ENCODE peak calls at places on chromosomes 16 and 17, in nine cellular contexts. H is activated effector memory CD4-positive, alpha-beta T cell treated with anti-CD3 and anti-CD28 coated beads, Interleukin-2, amount 50 U/mL, for 16 hours; R is HS-5; C is CD8-positive, alpha-beta memory T cell; I is T follicular helper cell; O is EL; F is OCI-LY7; V is aorta; N is T-helper 17 cell. L is an unnamed sample.

GRCh38 chr17:56659622-56660021 is 66.1 kb downstream of the NOG start:
- DNase-seq in H (no peak), R (no peak), C (no peak), I (no peak), O (no peak), F (no peak), V (no peak), N (no peak), L (no peak)

GRCh38 chr17:81387235-81388060 is 7.8 kb upstream of the BAHCC1 start:
- DNase-seq in H (peak), R (no peak), C (no peak), I (no peak), O (peak), F (no peak), V (peak), N (no peak), L (peak)

GRCh38 chr17:40122944-40123810 is 1.4 kb downstream of the MSL1 start:
- DNase-seq in H (peak), R (no peak), C (peak), I (no peak), O (peak), F (peak), V (peak), N (peak), L (peak)

GRCh38 chr16:3938843-3939624 is 58.5 kb upstream of the CREBBP start:
- DNase-seq in H (peak), R (no peak), C (peak), I (peak), O (peak), F (peak), V (peak), N (peak), L (peak)

GRCh38 chr16:88292007-88292940 is 90.5 kb upstream of the ZNF469 start:
- DNase-seq in H (no peak), R (no peak), C (no peak), I (no peak), O (no peak), F (no peak), V (peak), N (no peak), L (peak)

GRCh38 chr17:79001190-79002020 is 8.2 kb downstream of the CANT1 start:
- DNase-seq in H (no peak), R (no peak), C (no peak), I (no peak), O (no peak), F (no peak), V (peak), N (no peak), L (no peak)

GRCh38 chr16:55146939-55147338 is 177.1 kb upstream of the IRX6 start:
- DNase-seq in H (no peak), R (no peak), C (no peak), I (no peak), O (no peak), F (no peak), V (no peak), N (no peak), L (no peak)

GRCh38 chr17:78468366-78468765 is 89.9 kb downstream of the PGS1 start:
- DNase-seq in H (no peak), R (no peak), C (no peak), I (no peak), O (no peak), F (no peak), V (no peak), N (no peak), L (no peak)

GRCh38 chr17:82659886-82660285 is 11.6 kb upstream of the WDR45B start:
- DNase-seq in H (no peak), R (no peak), C (no peak), I (no peak), O (no peak), F (no peak), V (peak), N (no peak), L (no peak)

GRCh38 chr16:28495098-28495793 is 803 bp downstream of the APOBR start:
- DNase-seq in H (no peak), R (no peak), C (no peak), I (no peak), O (no peak), F (no peak), V (no peak), N (no peak), L (no peak)

GRCh38 chr17:74213897-74214386 is 571 bp downstream of the TTYH2 start:
- DNase-seq in H (no peak), R (no peak), C (no peak), I (no peak), O (no peak), F (peak), V (peak), N (no peak), L (no peak)

GRCh38 chr16:47431960-47432359 is 28.9 kb downstream of the ITFG1 start:
- DNase-seq in H (no peak), R (no peak), C (no peak), I (no peak), O (no peak), F (no peak), V (no peak), N (no peak), L (no peak)

GRCh38 chr17:66281671-66282369 is 20.6 kb upstream of the PRKCA start:
- DNase-seq in H (no peak), R (no peak), C (no peak), I (no peak), O (peak), F (no peak), V (no peak), N (no peak), L (no peak)

GRCh38 chr17:79620207-79621038 is 9.6 kb upstream of the RBFOX3 start:
- DNase-seq in H (peak), R (no peak), C (no peak), I (no peak), O (no peak), F (no peak), V (peak), N (no peak), L (peak)

GRCh38 chr16:50778284-50779163 is 36.6 kb downstream of the CYLD start:
- DNase-seq in H (no peak), R (no peak), C (no peak), I (no peak), O (no peak), F (no peak), V (no peak), N (no peak), L (no peak)

GRCh38 chr17:1073241-1073962 is 76.5 kb downstream of the TIMM22 start:
- DNase-seq in H (no peak), R (no peak), C (no peak), I (no peak), O (no peak), F (no peak), V (peak), N (no peak), L (no peak)

GRCh38 chr17:8726951-8727555 is 17.6 kb downstream of the CCDC42 start:
- DNase-seq in H (no peak), R (no peak), C (no peak), I (no peak), O (no peak), F (no peak), V (no peak), N (no peak), L (peak)

GRCh38 chr17:81403040-81403467 is 7.8 kb downstream of the BAHCC1 start:
- DNase-seq in H (no peak), R (no peak), C (no peak), I (no peak), O (no peak), F (no peak), V (no peak), N (no peak), L (no peak)

L was measured in SK-N-SH.